ENCODE peak calls at places on chromosomes 7 and 10, in ten cellular contexts. C, X, E, O, D, F, U, H, R and I are unnamed samples.
A peak's percentile ranks its signal among the peaks of the same experiment; 100 is the strongest.

GRCh38 chr7:105782391-105783063 is 93.9 kb downstream of the ATXN7L1 start:
- DNase-seq in E (peak; percentile 13), O (no peak), U (no peak), D (no peak), H (no peak), F (no peak), X (no peak), C (peak; percentile 94), R (no peak), I (no peak)

GRCh38 chr7:17448479-17449423 is 150.3 kb downstream of the AHR start:
- DNase-seq in O (no peak), H (no peak), D (no peak), E (no peak), R (no peak), X (no peak), F (no peak), U (no peak), C (peak; percentile 62), I (no peak)

GRCh38 chr10:19826712-19827111 is 10.5 kb downstream of the PLXDC2 start:
- DNase-seq in D (no peak), O (no peak), E (peak; percentile 29), X (no peak), F (no peak), R (no peak), C (no peak), U (no peak), H (no peak), I (no peak)

GRCh38 chr10:60564475-60564874 is 174.8 kb upstream of the ANK3 start:
- DNase-seq in C (peak; percentile 43), F (no peak), U (no peak), X (no peak), R (no peak), H (no peak), D (no peak), E (no peak), O (no peak), I (no peak)

GRCh38 chr10:15189133-15189881 is 20.8 kb upstream of the NMT2 start:
- DNase-seq in F (no peak), O (no peak), H (no peak), U (no peak), D (no peak), C (no peak), E (no peak), X (no peak), R (no peak), I (peak; percentile 37)

GRCh38 chr10:43054593-43054992 is 22.3 kb upstream of the RET start:
- DNase-seq in F (no peak), U (no peak), C (no peak), O (no peak), X (no peak), H (no peak), R (no peak), E (no peak), D (no peak), I (no peak)

GRCh38 chr7:102097601-102098161 is 189.0 kb upstream of the SH2B2 start:
- DNase-seq in H (no peak), C (peak; percentile 14), O (no peak), D (no peak), F (peak; percentile 88), U (no peak), R (no peak), E (no peak), X (no peak), I (peak; percentile 57)

GRCh38 chr10:59706851-59707797 is 2.5 kb downstream of the SLC16A9 start:
- DNase-seq in R (no peak), O (no peak), D (no peak), U (no peak), E (no peak), H (no peak), F (no peak), X (no peak), C (no peak), I (no peak)

GRCh38 chr7:88401009-88401623 is 94.4 kb upstream of the STEAP4 start:
- DNase-seq in F (peak; percentile 15), O (peak; percentile 4), C (no peak), E (no peak), H (no peak), U (no peak), X (no peak), R (no peak), D (no peak), I (no peak)

GRCh38 chr10:5229019-5229418 is 32.4 kb downstream of the AKR1C4 start:
- DNase-seq in C (no peak), F (no peak), U (no peak), D (no peak), R (no peak), O (no peak), X (no peak), E (no peak), H (no peak), I (no peak)

GRCh38 chr7:113289140-113289740 is 170.9 kb upstream of the SMIM30 start:
- DNase-seq in U (no peak), X (no peak), F (peak; percentile 51), O (no peak), C (peak; percentile 71), E (no peak), R (no peak), H (no peak), D (no peak), I (no peak)

GRCh38 chr10:30553625-30554442 is 75.7 kb downstream of the LYZL2 start:
- DNase-seq in F (no peak), R (peak; percentile 76), O (peak; percentile 41), C (peak; percentile 11), U (peak; percentile 75), D (peak; percentile 36), H (no peak), X (peak; percentile 75), E (peak; percentile 76), I (peak; percentile 88)

GRCh38 chr7:42480304-42480665 is 243.3 kb upstream of the GLI3 start:
- DNase-seq in E (peak; percentile 62), D (no peak), U (no peak), F (no peak), X (no peak), C (no peak), O (no peak), H (no peak), R (no peak), I (no peak)

GRCh38 chr7:24755541-24756416 is 1.5 kb downstream of the GSDME start:
- DNase-seq in F (no peak), C (peak; percentile 90), H (no peak), D (no peak), R (no peak), U (no peak), X (no peak), O (no peak), E (no peak), I (no peak)

GRCh38 chr10:15571570-15571969 is 148.2 kb downstream of the ITGA8 start:
- DNase-seq in X (peak; percentile 47), R (peak; percentile 56), D (peak; percentile 45), U (peak; percentile 61), E (peak; percentile 22), H (no peak), F (no peak), O (no peak), C (peak; percentile 55), I (no peak)

GRCh38 chr10:86506499-86506898 is 15.1 kb downstream of the WAPL start:
- DNase-seq in E (no peak), R (no peak), U (no peak), H (no peak), X (no peak), O (no peak), D (no peak), F (no peak), C (no peak), I (no peak)

GRCh38 chr7:128407751-128408708 is 1.8 kb downstream of the IMPDH1 start:
- DNase-seq in R (peak; percentile 47), F (no peak), O (no peak), E (no peak), D (no peak), C (no peak), U (no peak), H (no peak), X (no peak), I (no peak)
- H3K4me1 ChIP-seq in R (peaks cover 8% of the 10 kb centered on the region), F (peaks cover 58% of the 10 kb centered on the region), O (peaks cover 42% of the 10 kb centered on the region), E (no peaks in the 10 kb centered on the region), D (peaks cover 32% of the 10 kb centered on the region), C (peaks cover 20% of the 10 kb centered on the region), U (peaks cover 11% of the 10 kb centered on the region), H (peaks cover 70% of the 10 kb centered on the region), X (no peaks in the 10 kb centered on the region), I (peaks cover 43% of the 10 kb centered on the region)

DNA sequence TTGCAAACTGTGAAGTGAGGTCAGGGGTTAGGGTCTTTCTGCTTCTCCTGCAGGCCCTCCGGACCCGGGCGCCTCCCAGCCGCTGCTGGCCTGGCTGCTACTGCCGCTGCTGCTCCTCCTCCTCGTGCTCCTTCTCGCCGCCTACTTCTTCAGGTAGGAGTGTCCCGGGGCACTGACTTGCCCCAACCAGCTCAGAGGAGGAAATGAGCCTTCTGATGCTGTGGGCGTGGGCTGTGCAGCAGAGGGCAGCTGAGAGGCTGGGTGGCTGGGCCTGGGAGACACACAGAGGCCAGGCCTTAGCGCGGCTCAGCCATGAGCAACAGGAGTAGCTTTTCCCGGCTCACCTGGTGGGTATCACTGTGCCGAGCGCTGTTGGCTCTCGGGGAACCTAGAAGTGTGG is 78.9 kb downstream of the MKI67 start:
- DNase-seq in C (no peak), U (peak; percentile 78), H (peak; percentile 61), D (peak; percentile 46), X (no peak), R (no peak), F (peak; percentile 88), O (no peak), E (peak; percentile 49), I (peak; percentile 88)
- TF ChIP-seq POLR2A in C (no peak), U (no peak), H (no peak), D (peak; percentile 78), X (peak; percentile 36), R (no peak), F (peak; percentile 61), O (no peak), E (peak; percentile 31), I (peak; percentile 83)

GRCh38 chr10:89837173-89838001 is 136.0 kb downstream of the KIF20B start:
- DNase-seq in X (no peak), O (no peak), E (no peak), C (peak; percentile 8), F (no peak), R (peak; percentile 19), H (no peak), D (peak; percentile 24), U (no peak), I (peak; percentile 49)

GRCh38 chr10:89838002-89838615 is 136.7 kb downstream of the KIF20B start:
- DNase-seq in R (no peak), C (no peak), O (no peak), X (no peak), U (no peak), D (no peak), E (no peak), F (no peak), H (no peak), I (no peak)

DNA sequence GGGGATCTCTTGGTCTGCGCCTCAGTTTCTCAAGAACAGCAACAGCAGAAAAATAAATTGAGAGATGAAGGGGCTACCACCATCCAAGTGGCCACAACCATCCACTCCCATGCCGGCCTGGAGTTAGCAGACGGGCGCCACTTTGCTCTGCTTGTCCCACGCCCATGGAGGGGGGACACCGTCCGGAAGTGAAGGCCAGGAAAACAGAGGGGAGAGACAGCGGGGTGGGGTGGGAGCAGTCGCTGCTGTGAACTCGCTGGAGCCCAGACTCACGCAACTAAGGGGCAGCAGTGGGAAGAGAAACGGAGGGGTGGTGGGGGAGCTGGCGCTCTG is 135.4 kb downstream of the KIF20B start:
- DNase-seq in E (no peak), H (no peak), R (no peak), X (no peak), C (no peak), D (no peak), U (no peak), O (no peak), F (no peak), I (no peak)
- H3K4me3 ChIP-seq in E (peak overlapping the region; percentile 53), H (peak overlapping the region; percentile 64), R (peak overlapping the region; percentile 37), X (peak overlapping the region; percentile 41), C (peak overlapping the region; percentile 47), D (peak overlapping the region; percentile 49), U (peak overlapping the region; percentile 51), O (no peak overlapping the region), F (no peak overlapping the region), I (peak overlapping the region; percentile 69)

GRCh38 chr10:124342821-124343170 is 75.9 kb downstream of the OAT start:
- DNase-seq in C (no peak), D (no peak), U (no peak), F (no peak), E (no peak), X (no peak), O (no peak), R (no peak), H (no peak), I (no peak)
- H3K4me1 ChIP-seq in C (peaks cover 8% of the 10 kb centered on the region), D (peaks cover 5% of the 10 kb centered on the region), U (no peaks in the 10 kb centered on the region), F (no peaks in the 10 kb centered on the region), E (no peaks in the 10 kb centered on the region), X (no peaks in the 10 kb centered on the region), O (no peaks in the 10 kb centered on the region), R (peaks cover 9% of the 10 kb centered on the region), H (peaks cover 27% of the 10 kb centered on the region), I (no peaks in the 10 kb centered on the region)